ENCODE peak calls at places on chromosomes 4 and X, in eight cellular contexts. Q is GM12865; G is SK-N-SH; W is brain microvascular endothelial cell; L is astrocyte of the spinal cord; P is spleen; S is HepG2; Y is CD8-positive, alpha-beta T cell. A is an unnamed sample.

GRCh38 chrX:145630806-145631435 is 186.7 kb upstream of the SLITRK2 start:
- DNase-seq in Q (no peak), G (no peak), W (no peak), L (no peak), P (peak), S (no peak), Y (no peak), A (no peak)

GRCh38 chrX:42943051-42943450 is 165.1 kb upstream of the PPP1R2C start:
- DNase-seq in Q (peak), G (no peak), W (no peak), L (no peak), P (no peak), S (peak), Y (no peak), A (no peak)

GRCh38 chr4:53558061-53558801 is 33.1 kb downstream of the LNX1 start:
- DNase-seq in Q (no peak), G (no peak), W (peak), L (peak), P (no peak), S (no peak), Y (no peak), A (peak)

GRCh38 chr4:111215755-111216154 is 592.9 kb upstream of the PITX2 start:
- DNase-seq in Q (no peak), G (no peak), W (no peak), L (no peak), P (no peak), S (no peak), Y (no peak), A (no peak)

GRCh38 chr4:61619528-61619927 is 419.4 kb downstream of the ADGRL3 start:
- DNase-seq in Q (no peak), G (no peak), W (no peak), L (peak), P (no peak), S (no peak), Y (no peak), A (no peak)

GRCh38 chrX:106698693-106699092 is 27.8 kb upstream of the RNF128 start:
- DNase-seq in Q (no peak), G (no peak), W (peak), L (peak), P (no peak), S (no peak), Y (no peak), A (peak)

GRCh38 chrX:30971761-30972603 is 82.9 kb upstream of the TAB3 start:
- DNase-seq in Q (peak), G (peak), W (peak), L (peak), P (no peak), S (peak), Y (peak), A (peak)

GRCh38 chrX:8005678-8006347 is 78.6 kb upstream of the PNPLA4 start:
- DNase-seq in Q (no peak), G (no peak), W (no peak), L (no peak), P (no peak), S (no peak), Y (no peak), A (no peak)

GRCh38 chr4:40254961-40255721 is 58.3 kb downstream of the RHOH start:
- DNase-seq in Q (no peak), G (no peak), W (peak), L (peak), P (no peak), S (peak), Y (no peak), A (peak)

GRCh38 chr4:16607693-16608092 is 290.8 kb downstream of the LDB2 start:
- DNase-seq in Q (peak), G (no peak), W (no peak), L (no peak), P (no peak), S (no peak), Y (no peak), A (no peak)

GRCh38 chr4:28822163-28822562 is 1898.0 kb upstream of the PCDH7 start:
- DNase-seq in Q (no peak), G (no peak), W (no peak), L (no peak), P (no peak), S (no peak), Y (no peak), A (peak)

GRCh38 chr4:156594619-156595018 is 377.0 kb downstream of the PDGFC start:
- DNase-seq in Q (no peak), G (no peak), W (peak), L (no peak), P (peak), S (no peak), Y (no peak), A (no peak)

GRCh38 chr4:105969575-105969974 is 74.3 kb downstream of the NPNT start:
- DNase-seq in Q (no peak), G (no peak), W (no peak), L (no peak), P (no peak), S (no peak), Y (no peak), A (no peak)

GRCh38 chrX:101617211-101618191 is at the start of gene ARMCX6:
- DNase-seq in Q (peak), G (peak), W (peak), L (peak), P (peak), S (peak), Y (peak), A (peak)

GRCh38 chr4:101865501-101866062 is 75.1 kb downstream of the BANK1 start:
- DNase-seq in Q (no peak), G (no peak), W (peak), L (peak), P (no peak), S (peak), Y (no peak), A (peak)

GRCh38 chr4:8268901-8269534 is 536 bp upstream of the HTRA3 start:
- DNase-seq in Q (no peak), G (no peak), W (no peak), L (no peak), P (no peak), S (no peak), Y (no peak), A (no peak)

GRCh38 chr4:118224239-118224829 is 128.5 kb downstream of the PRSS12 start:
- DNase-seq in Q (peak), G (peak), W (peak), L (peak), P (no peak), S (peak), Y (no peak), A (peak)

GRCh38 chrX:119512145-119512800 is 44.0 kb downstream of the SLC25A5 start:
- DNase-seq in Q (peak), G (peak), W (peak), L (peak), P (no peak), S (peak), Y (no peak), A (peak)

GRCh38 chr4:168071304-168071703 is 21.0 kb upstream of the ANXA10 start:
- DNase-seq in Q (no peak), G (no peak), W (no peak), L (no peak), P (no peak), S (no peak), Y (no peak), A (peak)

GRCh38 chr4:147011386-147011785 is 65.7 kb upstream of the TTC29 start:
- DNase-seq in Q (no peak), G (no peak), W (no peak), L (no peak), P (no peak), S (no peak), Y (no peak), A (no peak)

GRCh38 chrX:103585421-103586313 is at the start of gene TCEAL4:
- DNase-seq in Q (peak), G (peak), W (peak), L (no peak), P (peak), S (no peak), Y (peak), A (no peak)

GRCh38 chr4:80043534-80043933 is 29.5 kb downstream of the ANTXR2 start:
- DNase-seq in Q (no peak), G (no peak), W (peak), L (peak), P (no peak), S (no peak), Y (no peak), A (no peak)

GRCh38 chr4:67054901-67055300 is 490.4 kb downstream of the CENPC start:
- DNase-seq in Q (no peak), G (no peak), W (no peak), L (peak), P (no peak), S (no peak), Y (no peak), A (no peak)

GRCh38 chrX:132093239-132093860 is 34.5 kb downstream of the FRMD7 start:
- DNase-seq in Q (no peak), G (peak), W (no peak), L (no peak), P (no peak), S (no peak), Y (no peak), A (no peak)

GRCh38 chr4:37001688-37002436 is 242.7 kb upstream of the NWD2 start:
- DNase-seq in Q (no peak), G (peak), W (no peak), L (no peak), P (no peak), S (no peak), Y (no peak), A (no peak)

GRCh38 chr4:168723569-168723968 is 226.7 kb downstream of the PALLD start:
- DNase-seq in Q (no peak), G (no peak), W (no peak), L (peak), P (no peak), S (no peak), Y (no peak), A (no peak)

GRCh38 chrX:38654302-38654701 is 93.0 kb downstream of the TSPAN7 start:
- DNase-seq in Q (peak), G (peak), W (peak), L (peak), P (no peak), S (peak), Y (no peak), A (peak)

GRCh38 chr4:82201303-82201702 is 172.5 kb downstream of the HNRNPD start:
- DNase-seq in Q (no peak), G (no peak), W (peak), L (peak), P (no peak), S (no peak), Y (no peak), A (no peak)

GRCh38 chrX:69107231-69107739 is 58.0 kb downstream of the PJA1 start:
- DNase-seq in Q (no peak), G (no peak), W (no peak), L (no peak), P (no peak), S (no peak), Y (no peak), A (no peak)

GRCh38 chrX:17405225-17405969 is 30.4 kb downstream of the NHS start:
- DNase-seq in Q (no peak), G (no peak), W (peak), L (no peak), P (no peak), S (peak), Y (no peak), A (peak)

GRCh38 chr4:32499176-32499575 is 1779.0 kb downstream of the PCDH7 start:
- DNase-seq in Q (no peak), G (no peak), W (peak), L (peak), P (no peak), S (no peak), Y (no peak), A (peak)

GRCh38 chr4:25666031-25666630 is 10.5 kb downstream of the SLC34A2 start:
- DNase-seq in Q (no peak), G (no peak), W (no peak), L (no peak), P (no peak), S (no peak), Y (no peak), A (no peak)

GRCh38 chr4:25663778-25664177 is 8.1 kb downstream of the SLC34A2 start:
- DNase-seq in Q (no peak), G (no peak), W (no peak), L (no peak), P (no peak), S (no peak), Y (no peak), A (no peak)

GRCh38 chr4:25670991-25671390 is 15.3 kb downstream of the SLC34A2 start:
- DNase-seq in Q (no peak), G (no peak), W (no peak), L (no peak), P (no peak), S (no peak), Y (no peak), A (no peak)

GRCh38 chr4:25672756-25673155 is 17.1 kb downstream of the SLC34A2 start:
- DNase-seq in Q (no peak), G (no peak), W (no peak), L (no peak), P (no peak), S (no peak), Y (no peak), A (no peak)

GRCh38 chr4:25667931-25668557 is 12.4 kb downstream of the SLC34A2 start:
- DNase-seq in Q (no peak), G (no peak), W (peak), L (no peak), P (no peak), S (peak), Y (no peak), A (no peak)
- TF ChIP-seq CTCF in Q (no peak), G (no peak), W (no peak), L (no peak), P (no peak), S (peak), Y (no peak), A (no peak)

GRCh38 chr4:183552274-183553146 is 47.7 kb downstream of the ING2 start:
- DNase-seq in Q (no peak), G (no peak), W (no peak), L (no peak), P (no peak), S (no peak), Y (no peak), A (no peak)

GRCh38 chr4:183556947-183557346 is 52.1 kb downstream of the ING2 start:
- DNase-seq in Q (no peak), G (no peak), W (no peak), L (no peak), P (no peak), S (no peak), Y (no peak), A (no peak)

GRCh38 chr4:183553601-183554345 is 48.9 kb downstream of the ING2 start:
- DNase-seq in Q (no peak), G (no peak), W (no peak), L (no peak), P (no peak), S (no peak), Y (no peak), A (no peak)

GRCh38 chr4:183554878-183555585 is 50.2 kb downstream of the ING2 start:
- DNase-seq in Q (no peak), G (no peak), W (no peak), L (no peak), P (no peak), S (no peak), Y (no peak), A (no peak)

GRCh38 chr4:183554346-183554686 is 49.5 kb downstream of the ING2 start:
- DNase-seq in Q (no peak), G (no peak), W (no peak), L (no peak), P (no peak), S (no peak), Y (no peak), A (no peak)
- H3K4me3 ChIP-seq in Q (no peak), G (no peak), W (no peak), L (no peak), P (no peak), S (no peak), Y (no peak), A (no peak)

GRCh38 chrX:40581333-40581910 is 652 bp downstream of the ATP6AP2 start:
- DNase-seq in Q (no peak), G (no peak), W (peak), L (peak), P (no peak), S (no peak), Y (no peak), A (peak)
- TF ChIP-seq CTCF in Q (no peak), G (no peak), W (no peak), L (no peak), P (no peak), S (no peak), Y (no peak), A (no peak)

DNA sequence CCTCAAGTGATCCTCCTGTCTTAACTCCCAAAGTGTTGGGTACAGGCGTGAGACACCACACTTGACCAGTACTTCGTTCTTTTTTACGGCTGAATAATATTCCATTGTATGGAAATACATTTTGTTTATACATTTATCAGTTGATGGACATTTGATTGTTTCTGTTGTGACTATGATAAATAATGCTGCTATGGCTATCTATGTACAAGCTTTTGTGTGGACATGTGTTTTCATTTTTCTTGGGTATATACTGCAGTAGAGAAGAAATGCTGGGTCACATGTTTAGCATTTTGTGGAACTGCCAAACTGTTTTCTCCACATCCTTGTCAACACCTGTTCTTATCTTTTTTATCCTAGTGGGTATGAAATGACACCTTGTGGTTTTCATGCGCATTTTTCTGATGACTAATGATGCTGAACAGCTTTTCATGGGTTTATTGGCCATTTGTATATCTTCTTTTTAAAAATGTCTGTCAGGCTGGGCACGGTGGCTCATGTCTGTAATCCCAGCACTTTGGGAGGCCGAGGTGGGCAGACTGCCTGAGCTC is 37.3 kb downstream of the SAT1 start:
- DNase-seq in Q (peak), G (no peak), W (no peak), L (no peak), P (no peak), S (no peak), Y (no peak), A (no peak)
- H3K4me3 ChIP-seq in Q (no peak), G (no peak), W (no peak), L (no peak), P (no peak), S (no peak), Y (no peak), A (no peak)